ENCODE peak calls at places on chromosomes 4 and X, in eight cellular contexts. One of them, this sample, is unnamed.

GRCh38 chr4:147361726-147362125 is 119.2 kb upstream of the EDNRA start:
- DNase-seq in cardiac muscle cell: peak; percentile 94
- DNase-seq in PC-9: peak; percentile 27
- DNase-seq in heart left ventricle: peak; percentile 45
- DNase-seq in lung: peak; percentile 37
- DNase-seq in prostate gland: no peak
- DNase-seq in mesenchymal stem cell: peak; percentile 94
- DNase-seq in right atrium auricular region: no peak
- DNase-seq in this sample: no peak

GRCh38 chr4:107654694-107655093 is 65.3 kb downstream of the PAPSS1 start:
- DNase-seq in cardiac muscle cell: no peak
- DNase-seq in PC-9: no peak
- DNase-seq in heart left ventricle: no peak
- DNase-seq in lung: no peak
- DNase-seq in prostate gland: no peak
- DNase-seq in mesenchymal stem cell: no peak
- DNase-seq in right atrium auricular region: no peak
- DNase-seq in this sample: no peak

GRCh38 chr4:106414366-106414765 is 45.8 kb upstream of the GIMD1 start:
- DNase-seq in cardiac muscle cell: no peak
- DNase-seq in PC-9: no peak
- DNase-seq in heart left ventricle: no peak
- DNase-seq in lung: no peak
- DNase-seq in prostate gland: no peak
- DNase-seq in mesenchymal stem cell: no peak
- DNase-seq in right atrium auricular region: no peak
- DNase-seq in this sample: no peak

GRCh38 chr4:1756893-1757779 is 35.8 kb downstream of the TACC3 start:
- DNase-seq in cardiac muscle cell: no peak
- DNase-seq in PC-9: no peak
- DNase-seq in heart left ventricle: no peak
- DNase-seq in lung: no peak
- DNase-seq in prostate gland: no peak
- DNase-seq in mesenchymal stem cell: no peak
- DNase-seq in right atrium auricular region: no peak
- DNase-seq in this sample: no peak

GRCh38 chrX:98029861-98030260 is 1146.2 kb downstream of the RPA4 start:
- DNase-seq in cardiac muscle cell: no peak
- DNase-seq in PC-9: no peak
- DNase-seq in heart left ventricle: no peak
- DNase-seq in lung: no peak
- DNase-seq in prostate gland: no peak
- DNase-seq in mesenchymal stem cell: no peak
- DNase-seq in right atrium auricular region: no peak
- DNase-seq in this sample: no peak

GRCh38 chr4:109764376-109764775 is 34.5 kb upstream of the PLA2G12A start:
- DNase-seq in cardiac muscle cell: peak; percentile 12
- DNase-seq in PC-9: no peak
- DNase-seq in heart left ventricle: no peak
- DNase-seq in lung: no peak
- DNase-seq in prostate gland: no peak
- DNase-seq in mesenchymal stem cell: no peak
- DNase-seq in right atrium auricular region: no peak
- DNase-seq in this sample: no peak

GRCh38 chr4:139530833-139531427 is 25.1 kb downstream of the SETD7 start:
- DNase-seq in cardiac muscle cell: peak; percentile 59
- DNase-seq in PC-9: no peak
- DNase-seq in heart left ventricle: peak; percentile 30
- DNase-seq in lung: peak; percentile 54
- DNase-seq in prostate gland: no peak
- DNase-seq in mesenchymal stem cell: peak; percentile 69
- DNase-seq in right atrium auricular region: no peak
- DNase-seq in this sample: no peak

GRCh38 chrX:154000051-154000450 is 19.7 kb downstream of the IRAK1 start:
- DNase-seq in cardiac muscle cell: no peak
- DNase-seq in PC-9: peak; percentile 71
- DNase-seq in heart left ventricle: no peak
- DNase-seq in lung: no peak
- DNase-seq in prostate gland: no peak
- DNase-seq in mesenchymal stem cell: no peak
- DNase-seq in right atrium auricular region: no peak
- DNase-seq in this sample: no peak

GRCh38 chrX:53320543-53321215 is 39.3 kb upstream of the IQSEC2 start:
- DNase-seq in cardiac muscle cell: no peak
- DNase-seq in PC-9: no peak
- DNase-seq in heart left ventricle: no peak
- DNase-seq in lung: no peak
- DNase-seq in prostate gland: no peak
- DNase-seq in mesenchymal stem cell: no peak
- DNase-seq in right atrium auricular region: no peak
- DNase-seq in this sample: peak; percentile 79

DNA sequence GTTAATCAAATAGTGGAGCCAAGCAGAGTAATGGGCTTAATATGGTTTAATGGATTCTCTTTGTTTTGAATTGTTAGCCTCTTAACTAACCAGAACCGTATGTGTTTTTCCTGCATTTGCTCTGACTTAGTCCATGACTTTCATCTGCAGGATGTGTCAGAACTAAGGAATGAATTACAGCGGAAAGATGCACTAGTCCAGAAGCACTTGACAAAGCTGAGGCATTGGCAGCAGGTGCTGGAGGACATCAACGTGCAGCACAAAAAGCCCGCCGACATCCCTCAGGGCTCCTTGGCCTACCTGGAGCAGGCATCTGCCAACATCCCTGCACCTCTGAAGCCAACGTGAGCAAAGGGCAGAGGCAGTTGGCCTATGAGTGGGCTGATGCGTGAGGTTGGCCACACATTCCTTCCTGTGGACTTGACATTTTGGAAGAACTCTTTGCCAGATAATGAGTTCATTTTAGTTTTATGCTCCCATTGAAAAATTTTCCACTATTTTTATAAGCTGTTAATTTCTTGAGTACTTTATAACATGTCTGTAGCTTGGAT is 9.1 kb downstream of the MED28 start:
- DNase-seq in cardiac muscle cell: no peak
- DNase-seq in PC-9: no peak
- DNase-seq in heart left ventricle: no peak
- DNase-seq in lung: no peak
- DNase-seq in prostate gland: no peak
- DNase-seq in mesenchymal stem cell: no peak
- DNase-seq in right atrium auricular region: no peak
- DNase-seq in this sample: no peak
- H3K36me3 ChIP-seq in cardiac muscle cell: peaks cover 57% of the 10 kb centered on the region
- H3K36me3 ChIP-seq in PC-9: peaks cover 6% of the 10 kb centered on the region
- H3K36me3 ChIP-seq in heart left ventricle: peaks cover 93% of the 10 kb centered on the region
- H3K36me3 ChIP-seq in lung: peaks cover 49% of the 10 kb centered on the region
- H3K36me3 ChIP-seq in prostate gland: peaks cover 20% of the 10 kb centered on the region
- H3K36me3 ChIP-seq in mesenchymal stem cell: peaks cover 92% of the 10 kb centered on the region
- H3K36me3 ChIP-seq in right atrium auricular region: peaks cover 85% of the 10 kb centered on the region
- H3K36me3 ChIP-seq in this sample: peaks cover 11% of the 10 kb centered on the region

GRCh38 chrX:118655561-118656246 is 71.7 kb upstream of the IL13RA1 start:
- DNase-seq in cardiac muscle cell: peak; percentile 29
- DNase-seq in PC-9: peak; percentile 18
- DNase-seq in heart left ventricle: no peak
- DNase-seq in lung: no peak
- DNase-seq in prostate gland: no peak
- DNase-seq in mesenchymal stem cell: peak; percentile 10
- DNase-seq in right atrium auricular region: no peak
- DNase-seq in this sample: no peak

GRCh38 chrX:118657413-118657812 is 70.0 kb upstream of the IL13RA1 start:
- DNase-seq in cardiac muscle cell: no peak
- DNase-seq in PC-9: no peak
- DNase-seq in heart left ventricle: no peak
- DNase-seq in lung: no peak
- DNase-seq in prostate gland: no peak
- DNase-seq in mesenchymal stem cell: no peak
- DNase-seq in right atrium auricular region: no peak
- DNase-seq in this sample: no peak

GRCh38 chrX:118652717-118653116 is 74.7 kb upstream of the IL13RA1 start:
- DNase-seq in cardiac muscle cell: peak; percentile 29
- DNase-seq in PC-9: peak; percentile 21
- DNase-seq in heart left ventricle: no peak
- DNase-seq in lung: no peak
- DNase-seq in prostate gland: peak; percentile 39
- DNase-seq in mesenchymal stem cell: no peak
- DNase-seq in right atrium auricular region: no peak
- DNase-seq in this sample: no peak

GRCh38 chrX:118660085-118660484 is 67.3 kb upstream of the IL13RA1 start:
- DNase-seq in cardiac muscle cell: no peak
- DNase-seq in PC-9: no peak
- DNase-seq in heart left ventricle: no peak
- DNase-seq in lung: no peak
- DNase-seq in prostate gland: no peak
- DNase-seq in mesenchymal stem cell: peak; percentile 56
- DNase-seq in right atrium auricular region: no peak
- DNase-seq in this sample: no peak

DNA sequence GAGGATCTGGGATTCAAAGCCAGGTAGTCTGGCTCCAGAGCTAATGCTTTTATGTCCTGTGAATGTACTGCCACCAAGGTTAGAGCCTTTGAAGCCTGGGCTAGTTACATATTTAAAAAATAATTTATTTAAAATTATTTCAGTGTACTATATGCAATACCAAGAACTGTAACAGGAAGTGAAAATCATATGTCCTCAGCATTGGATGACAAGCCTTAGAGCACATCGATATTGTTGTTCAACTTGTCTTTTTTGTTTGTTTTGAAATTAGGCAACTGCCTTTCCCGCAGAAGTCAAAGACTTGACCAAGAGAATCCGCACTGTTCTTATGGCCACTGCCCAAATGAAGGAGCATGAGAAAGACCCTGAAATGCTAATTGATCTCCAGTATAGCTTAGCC is 73.1 kb upstream of the IL13RA1 start:
- DNase-seq in cardiac muscle cell: no peak
- DNase-seq in PC-9: no peak
- DNase-seq in heart left ventricle: no peak
- DNase-seq in lung: no peak
- DNase-seq in prostate gland: no peak
- DNase-seq in mesenchymal stem cell: no peak
- DNase-seq in right atrium auricular region: no peak
- DNase-seq in this sample: no peak
- H3K36me3 ChIP-seq in cardiac muscle cell: no peaks in the 10 kb centered on the region
- H3K36me3 ChIP-seq in PC-9: no peaks in the 10 kb centered on the region
- H3K36me3 ChIP-seq in heart left ventricle: no peaks in the 10 kb centered on the region
- H3K36me3 ChIP-seq in lung: no peaks in the 10 kb centered on the region
- H3K36me3 ChIP-seq in prostate gland: no peaks in the 10 kb centered on the region
- H3K36me3 ChIP-seq in mesenchymal stem cell: peaks cover 29% of the 10 kb centered on the region
- H3K36me3 ChIP-seq in right atrium auricular region: no peaks in the 10 kb centered on the region
- H3K36me3 ChIP-seq in this sample: no peaks in the 10 kb centered on the region

DNA sequence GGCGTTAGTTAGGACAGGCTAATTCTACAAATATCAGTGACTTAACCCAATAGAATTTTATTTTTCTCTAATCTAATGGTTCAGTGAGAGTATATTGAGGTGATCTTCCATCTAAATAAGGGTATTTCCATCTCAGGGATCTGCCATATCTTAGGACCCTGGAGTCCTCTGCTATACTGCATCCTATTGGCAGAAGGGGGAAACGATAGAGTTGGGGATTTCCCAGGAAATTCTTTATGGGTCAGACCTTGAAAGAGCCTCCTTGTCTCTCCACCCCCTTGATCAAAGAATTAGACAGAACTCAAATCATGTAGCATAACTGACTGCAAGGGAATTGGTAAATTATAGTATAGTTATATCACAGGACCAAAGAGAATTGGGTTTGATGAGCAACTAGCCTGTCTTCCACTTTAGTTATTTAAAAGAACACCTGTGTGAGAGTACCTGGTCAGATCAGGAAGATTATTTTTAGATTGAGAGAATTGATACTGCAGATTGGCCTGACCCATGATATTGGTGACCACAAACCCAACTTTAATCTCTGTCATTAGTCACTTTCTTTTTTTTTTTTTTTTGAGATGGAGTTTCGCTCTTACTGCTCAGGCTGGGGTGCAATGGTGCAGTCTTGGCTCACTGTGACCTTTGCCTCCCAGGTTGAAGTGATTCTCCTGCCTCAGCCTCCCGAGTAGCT is 25.6 kb downstream of the SMARCA5 start:
- DNase-seq in cardiac muscle cell: no peak
- DNase-seq in PC-9: no peak
- DNase-seq in heart left ventricle: no peak
- DNase-seq in lung: no peak
- DNase-seq in prostate gland: no peak
- DNase-seq in mesenchymal stem cell: no peak
- DNase-seq in right atrium auricular region: no peak
- DNase-seq in this sample: no peak
- H3K36me3 ChIP-seq in cardiac muscle cell: peaks cover 79% of the 10 kb centered on the region
- H3K36me3 ChIP-seq in PC-9: peaks cover 31% of the 10 kb centered on the region
- H3K36me3 ChIP-seq in heart left ventricle: peaks cover 100% of the 10 kb centered on the region
- H3K36me3 ChIP-seq in lung: peaks cover 24% of the 10 kb centered on the region
- H3K36me3 ChIP-seq in prostate gland: peaks cover 13% of the 10 kb centered on the region
- H3K36me3 ChIP-seq in mesenchymal stem cell: peaks cover 97% of the 10 kb centered on the region
- H3K36me3 ChIP-seq in right atrium auricular region: peaks cover 92% of the 10 kb centered on the region
- H3K36me3 ChIP-seq in this sample: peaks cover 2% of the 10 kb centered on the region

GRCh38 chr4:5616331-5616950 is 91.9 kb downstream of the EVC2 start:
- DNase-seq in cardiac muscle cell: no peak
- DNase-seq in PC-9: no peak
- DNase-seq in heart left ventricle: no peak
- DNase-seq in lung: no peak
- DNase-seq in prostate gland: no peak
- DNase-seq in mesenchymal stem cell: no peak
- DNase-seq in right atrium auricular region: no peak
- DNase-seq in this sample: no peak
- H3K36me3 ChIP-seq in cardiac muscle cell: no peaks in the 10 kb centered on the region
- H3K36me3 ChIP-seq in PC-9: no peaks in the 10 kb centered on the region
- H3K36me3 ChIP-seq in heart left ventricle: peaks cover 24% of the 10 kb centered on the region
- H3K36me3 ChIP-seq in lung: no peaks in the 10 kb centered on the region
- H3K36me3 ChIP-seq in prostate gland: no peaks in the 10 kb centered on the region
- H3K36me3 ChIP-seq in mesenchymal stem cell: peaks cover 96% of the 10 kb centered on the region
- H3K36me3 ChIP-seq in right atrium auricular region: peaks cover 49% of the 10 kb centered on the region
- H3K36me3 ChIP-seq in this sample: peaks cover 17% of the 10 kb centered on the region

GRCh38 chrX:41931591-41931990 is 8.2 kb upstream of the CASK start:
- DNase-seq in cardiac muscle cell: no peak
- DNase-seq in PC-9: no peak
- DNase-seq in heart left ventricle: no peak
- DNase-seq in lung: no peak
- DNase-seq in prostate gland: no peak
- DNase-seq in mesenchymal stem cell: no peak
- DNase-seq in right atrium auricular region: no peak
- DNase-seq in this sample: no peak

GRCh38 chrX:41935827-41936226 is 12.5 kb upstream of the CASK start:
- DNase-seq in cardiac muscle cell: no peak
- DNase-seq in PC-9: no peak
- DNase-seq in heart left ventricle: no peak
- DNase-seq in lung: no peak
- DNase-seq in prostate gland: no peak
- DNase-seq in mesenchymal stem cell: no peak
- DNase-seq in right atrium auricular region: no peak
- DNase-seq in this sample: no peak

GRCh38 chrX:41933546-41933945 is 10.2 kb upstream of the CASK start:
- DNase-seq in cardiac muscle cell: no peak
- DNase-seq in PC-9: no peak
- DNase-seq in heart left ventricle: no peak
- DNase-seq in lung: no peak
- DNase-seq in prostate gland: no peak
- DNase-seq in mesenchymal stem cell: no peak
- DNase-seq in right atrium auricular region: no peak
- DNase-seq in this sample: no peak

DNA sequence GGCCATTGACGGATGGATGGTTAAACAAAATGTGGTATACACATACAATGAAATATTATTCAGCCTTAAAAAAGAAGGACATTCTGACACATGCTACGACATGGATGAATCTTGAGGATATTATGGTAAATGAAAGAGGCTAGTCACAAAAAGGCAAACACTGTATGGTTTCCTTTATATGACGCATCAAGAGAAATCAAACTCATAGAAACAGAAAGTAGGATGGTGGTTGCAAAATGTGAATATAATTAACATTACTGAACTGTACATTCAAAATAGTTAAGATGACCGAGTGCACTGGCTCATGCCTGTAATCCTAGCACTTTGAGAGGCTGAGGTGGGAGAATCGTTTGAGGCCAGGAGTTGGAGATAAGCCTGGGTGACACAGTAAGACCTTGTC is 9.5 kb upstream of the CASK start:
- DNase-seq in cardiac muscle cell: no peak
- DNase-seq in PC-9: no peak
- DNase-seq in heart left ventricle: no peak
- DNase-seq in lung: no peak
- DNase-seq in prostate gland: no peak
- DNase-seq in mesenchymal stem cell: no peak
- DNase-seq in right atrium auricular region: no peak
- DNase-seq in this sample: no peak
- H3K36me3 ChIP-seq in cardiac muscle cell: no peaks in the 10 kb centered on the region
- H3K36me3 ChIP-seq in PC-9: no peaks in the 10 kb centered on the region
- H3K36me3 ChIP-seq in heart left ventricle: no peaks in the 10 kb centered on the region
- H3K36me3 ChIP-seq in lung: no peaks in the 10 kb centered on the region
- H3K36me3 ChIP-seq in prostate gland: no peaks in the 10 kb centered on the region
- H3K36me3 ChIP-seq in mesenchymal stem cell: no peaks in the 10 kb centered on the region
- H3K36me3 ChIP-seq in right atrium auricular region: no peaks in the 10 kb centered on the region
- H3K36me3 ChIP-seq in this sample: no peaks in the 10 kb centered on the region